ENCODE peak calls at places on chromosomes 6 and 20, in four cellular contexts. D is HCT116, W is IMR-90, L is kidney. R is an unnamed sample.

GRCh38 chr6:3454206-3455016 is 2.4 kb downstream of the SLC22A23 start:
- DNase-seq in W (no peak), L (no peak), D (no peak), R (peak; percentile 20)

GRCh38 chr20:9520096-9520495 is 5.7 kb downstream of the LAMP5 start:
- DNase-seq in L (no peak), W (no peak), D (no peak), R (no peak)

GRCh38 chr6:42702200-42702599 is 20.2 kb downstream of the PRPH2 start:
- DNase-seq in D (peak; percentile 36), W (peak; percentile 90), L (peak; percentile 12), R (peak; percentile 43)

GRCh38 chr6:116239256-116239655 is 14.6 kb downstream of the TSPYL4 start:
- DNase-seq in W (no peak), D (no peak), L (no peak), R (no peak)

GRCh38 chr20:32762754-32763201 is 593 bp downstream of the DNMT3B start:
- DNase-seq in D (no peak), W (no peak), L (no peak), R (peak; percentile 48)

GRCh38 chr6:75116946-75117345 is 88.9 kb downstream of the COL12A1 start:
- DNase-seq in D (no peak), W (peak; percentile 42), L (no peak), R (no peak)

GRCh38 chr6:87575423-87575822 is 14.4 kb downstream of the RARS2 start:
- DNase-seq in D (no peak), W (no peak), L (no peak), R (no peak)

GRCh38 chr6:115735610-115736009 is 325.1 kb downstream of the FRK start:
- DNase-seq in W (no peak), L (peak; percentile 26), D (no peak), R (no peak)

GRCh38 chr6:165826487-165827189 is 163.6 kb upstream of the PDE10A start:
- DNase-seq in D (no peak), W (no peak), L (no peak), R (no peak)

GRCh38 chr6:3789018-3789895 is 37.7 kb upstream of the PXDC1 start:
- DNase-seq in D (no peak), W (peak; percentile 77), L (no peak), R (peak; percentile 25)

GRCh38 chr20:25032478-25033183 is 25.3 kb downstream of the ACSS1 start:
- DNase-seq in L (peak; percentile 59), W (no peak), D (no peak), R (no peak)

GRCh38 chr20:61797200-61797599 is 268.5 kb downstream of the TAF4 start:
- DNase-seq in L (no peak), D (no peak), W (no peak), R (no peak)

GRCh38 chr20:43681991-43682410 is 15.1 kb downstream of the MYBL2 start:
- DNase-seq in L (no peak), D (no peak), W (no peak), R (no peak)

GRCh38 chr6:43258807-43259686 is 15.8 kb downstream of the TTBK1 start:
- DNase-seq in D (no peak), L (peak; percentile 58), W (no peak), R (no peak)

GRCh38 chr20:9079038-9079731 is 10.3 kb downstream of the PLCB4 start:
- DNase-seq in W (no peak), D (no peak), L (no peak), R (no peak)

GRCh38 chr20:1330075-1330830 is 1.3 kb upstream of the SDCBP2 start:
- DNase-seq in W (no peak), D (no peak), L (no peak), R (peak; percentile 76)

GRCh38 chr6:109483744-109484075 is 691 bp upstream of the ZBTB24 start:
- DNase-seq in D (peak; percentile 6), W (no peak), L (no peak), R (no peak)

GRCh38 chr20:25058797-25059486 is 1.0 kb upstream of the ACSS1 start:
- DNase-seq in D (no peak), W (peak; percentile 3), L (peak; percentile 72), R (peak; percentile 30)

GRCh38 chr6:28565823-28566526 is 40.3 kb downstream of the GPX5 start:
- DNase-seq in W (no peak), D (no peak), L (no peak), R (no peak)

GRCh38 chr6:169589699-169590257 is 112.1 kb downstream of the WDR27 start:
- DNase-seq in W (no peak), D (no peak), L (no peak), R (peak; percentile 71)

GRCh38 chr6:33116881-33117711 is 41.3 kb downstream of the HLA-DPB1 start:
- DNase-seq in W (no peak), D (no peak), L (no peak), R (peak; percentile 36)

GRCh38 chr6:87753131-87753685 is 51.2 kb upstream of the AKIRIN2 start:
- DNase-seq in W (no peak), D (no peak), L (no peak), R (peak; percentile 21)

GRCh38 chr20:53801609-53802370 is 208.2 kb upstream of the ZNF217 start:
- DNase-seq in L (no peak), D (no peak), W (no peak), R (no peak)

GRCh38 chr20:9442858-9443257 is 71.5 kb upstream of the LAMP5 start:
- DNase-seq in W (peak; percentile 56), D (no peak), L (no peak), R (peak; percentile 9)

GRCh38 chr20:40279390-40279789 is 409.6 kb downstream of the MAFB start:
- DNase-seq in L (no peak), D (no peak), W (peak; percentile 45), R (peak; percentile 92)

GRCh38 chr6:110491644-110492317 is 15.4 kb upstream of the SLC22A16 start:
- DNase-seq in D (no peak), W (peak; percentile 61), L (no peak), R (peak; percentile 62)

GRCh38 chr6:111536888-111537287 is 53.9 kb upstream of the REV3L start:
- DNase-seq in W (no peak), L (no peak), D (no peak), R (no peak)

GRCh38 chr6:47724300-47724699 is 25.9 kb downstream of the ADGRF4 start:
- DNase-seq in D (no peak), L (no peak), W (no peak), R (peak; percentile 2)

GRCh38 chr20:21640556-21640955 is 64.9 kb upstream of the PAX1 start:
- DNase-seq in D (peak; percentile 4), W (no peak), L (no peak), R (no peak)

GRCh38 chr6:139602577-139602976 is 228.1 kb upstream of the CITED2 start:
- DNase-seq in L (no peak), W (no peak), D (no peak), R (no peak)

DNA sequence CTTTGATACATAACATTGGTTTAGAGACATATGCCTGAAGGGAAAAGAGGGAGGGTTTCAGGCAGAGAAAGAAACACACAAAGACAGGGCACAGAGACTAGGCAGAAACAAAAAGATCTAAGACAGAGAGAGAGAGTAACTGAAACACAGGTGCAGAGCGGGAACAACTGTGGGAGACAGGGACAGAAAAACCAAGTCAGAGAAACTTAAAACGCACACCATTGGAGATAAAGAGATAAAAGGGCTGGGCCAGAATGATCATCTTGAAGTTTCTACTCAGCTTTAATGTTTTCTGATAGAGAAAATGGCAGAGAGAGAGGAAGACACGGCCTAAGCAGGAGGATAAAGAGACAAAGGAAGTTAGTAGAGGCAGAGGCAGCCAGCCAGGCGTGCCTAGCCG is 11.8 kb downstream of the UNC5CL start:
- DNase-seq in W (no peak), D (no peak), L (no peak), R (no peak)
- H3K4me3 ChIP-seq in W (no peak overlapping the region), D (peak overlapping the region; percentile 58), L (peak overlapping the region; percentile 58), R (no peak overlapping the region)

DNA sequence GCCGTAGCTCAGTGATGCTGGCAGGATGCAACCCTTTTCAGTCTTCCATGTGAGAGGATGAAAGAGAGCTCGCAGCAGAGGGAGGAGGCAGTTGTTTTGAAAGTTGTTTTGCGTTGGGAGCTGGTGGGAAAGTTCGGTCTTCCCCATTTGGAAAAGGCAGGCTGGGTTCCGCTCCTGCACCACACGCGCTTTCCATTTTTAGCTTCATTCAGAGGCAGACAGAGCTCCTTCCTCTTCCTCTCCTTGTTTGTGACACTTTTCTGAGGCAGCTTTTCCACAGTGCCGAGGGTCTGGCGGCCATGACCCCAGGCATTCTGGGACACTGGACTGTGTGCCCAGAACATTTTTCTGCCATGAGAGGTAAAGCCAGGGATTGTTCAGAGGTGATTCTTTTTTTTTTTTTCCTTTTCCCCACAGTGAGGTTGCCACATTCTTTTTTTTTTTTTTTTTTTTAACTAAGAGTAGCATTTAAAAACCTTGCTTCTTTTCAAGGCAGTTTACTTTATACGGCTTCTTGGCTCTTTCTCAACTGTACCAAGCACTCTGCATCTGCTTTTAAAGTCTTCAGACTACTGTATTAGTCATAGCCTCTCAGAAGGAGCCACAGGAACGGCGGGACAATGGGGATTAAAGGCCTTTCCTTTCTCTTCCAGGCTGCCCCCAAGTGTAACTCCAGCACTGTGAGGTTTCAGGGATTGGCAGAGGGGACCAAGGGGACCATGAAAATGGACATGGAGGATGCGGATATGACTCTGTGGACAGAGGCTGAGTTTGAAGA is 1.6 kb downstream of the PRDM1 start:
- DNase-seq in L (no peak), W (peak; percentile 87), D (no peak), R (peak; percentile 88)
- H3K9ac ChIP-seq in L (no peak overlapping the region), W (peak overlapping the region; percentile 81), D (no peak overlapping the region), R (peak overlapping the region; percentile 75)

DNA sequence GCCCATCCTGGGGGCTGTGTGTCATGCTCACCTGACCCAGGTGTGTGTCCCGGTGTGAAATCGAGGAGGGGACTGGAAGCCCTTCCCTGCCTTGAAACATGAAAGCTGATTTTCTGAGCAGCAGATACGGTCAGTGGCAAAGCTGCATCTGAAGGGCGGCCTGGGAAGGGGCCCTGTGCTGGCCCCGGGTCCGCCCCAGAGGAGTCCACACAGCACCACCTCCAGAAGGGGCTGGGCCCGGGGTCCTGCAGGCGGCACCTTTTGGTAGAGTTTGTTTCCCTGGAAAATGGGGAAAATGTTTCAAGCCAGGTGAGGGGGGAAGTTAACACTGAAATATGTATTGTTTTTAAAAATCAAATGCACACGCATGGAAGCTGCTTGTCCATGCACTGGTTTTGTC is 20.8 kb downstream of the UCKL1 start:
- DNase-seq in D (no peak), W (no peak), L (peak; percentile 57), R (no peak)
- H3K27ac ChIP-seq in D (no peak overlapping the region), W (no peak overlapping the region), L (no peak overlapping the region), R (no peak overlapping the region)

DNA sequence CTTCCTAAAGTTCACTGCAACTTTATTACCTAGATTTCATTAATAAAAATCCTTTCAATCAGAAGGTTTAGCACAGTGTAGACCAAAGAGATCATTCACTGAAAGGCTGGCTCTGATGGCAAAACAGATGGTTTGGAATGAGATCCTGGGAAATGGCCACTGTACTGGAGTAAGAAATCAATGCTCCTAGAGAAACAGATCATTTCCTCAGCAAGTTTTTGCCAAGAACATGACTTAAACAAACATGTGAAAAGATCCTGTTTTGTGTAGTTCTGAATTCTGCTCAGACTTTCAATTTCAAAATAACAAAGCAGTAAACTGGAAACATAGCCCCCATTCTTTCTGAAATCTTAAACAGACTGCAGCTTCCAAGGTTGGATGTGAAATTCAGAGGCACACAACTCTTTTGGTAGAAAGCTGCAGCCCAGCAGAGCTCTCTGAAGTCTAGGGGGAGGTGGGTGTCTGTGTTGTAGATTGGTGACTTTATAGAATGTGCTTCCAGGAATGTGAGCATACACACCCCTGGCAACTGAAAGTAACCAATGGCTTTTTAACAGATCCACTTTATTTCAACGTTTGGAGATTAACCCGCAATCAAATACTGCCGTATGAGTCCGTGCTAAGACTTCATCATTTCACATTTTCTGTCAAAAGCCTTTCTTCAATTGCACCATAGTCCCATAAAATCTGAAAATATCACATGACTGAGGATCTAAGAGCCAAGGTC is 86.4 kb downstream of the ATXN1 start:
- DNase-seq in W (peak; percentile 49), L (no peak), D (no peak), R (peak; percentile 63)
- H3K4me3 ChIP-seq in W (no peak overlapping the region), L (no peak overlapping the region), D (no peak overlapping the region), R (peak overlapping the region; percentile 42)

GRCh38 chr6:105978113-105978512 is 108.0 kb upstream of the PRDM1 start:
- DNase-seq in L (no peak), W (peak; percentile 26), D (no peak), R (no peak)
- H3K9ac ChIP-seq in L (no peak overlapping the region), W (no peak overlapping the region), D (no peak overlapping the region), R (no peak overlapping the region)

R was measured in GM23248.